ENCODE peak calls at places on chromosome 2, in six cellular contexts. B, K, E, Z, V and C are unnamed samples.

GRCh38 chr2:24832991-24833671 is 39.9 kb downstream of the CENPO start:
- DNase-seq in B (no peak), K (no peak), E (no peak), Z (no peak), V (peak; percentile 20), C (no peak)

GRCh38 chr2:1736997-1737480 is 7.3 kb downstream of the PXDN start:
- DNase-seq in B (no peak), K (no peak), E (no peak), Z (no peak), V (peak; percentile 40), C (no peak)

GRCh38 chr2:67880291-67880761 is 182.5 kb downstream of the C1D start:
- DNase-seq in B (peak; percentile 34), K (no peak), E (no peak), Z (no peak), V (no peak), C (no peak)

GRCh38 chr2:104969564-104969963 is 68.3 kb upstream of the MRPS9 start:
- DNase-seq in B (no peak), K (no peak), E (peak; percentile 14), Z (no peak), V (no peak), C (no peak)

GRCh38 chr2:184336688-184337087 is 261.6 kb upstream of the ZNF804A start:
- DNase-seq in B (no peak), K (no peak), E (peak; percentile 4), Z (no peak), V (no peak), C (no peak)

GRCh38 chr2:237466266-237466665 is 20.8 kb upstream of the MLPH start:
- DNase-seq in B (no peak), K (no peak), E (no peak), Z (no peak), V (no peak), C (no peak)

GRCh38 chr2:112109278-112109677 is 28.9 kb upstream of the FBLN7 start:
- DNase-seq in B (no peak), K (no peak), E (no peak), Z (no peak), V (no peak), C (no peak)

GRCh38 chr2:206389164-206389563 is 54.2 kb upstream of the ADAM23 start:
- DNase-seq in B (no peak), K (no peak), E (no peak), Z (no peak), V (no peak), C (no peak)

GRCh38 chr2:200455958-200456421 is 53.9 kb downstream of the KCTD18 start:
- DNase-seq in B (no peak), K (no peak), E (no peak), Z (no peak), V (no peak), C (peak; percentile 17)

GRCh38 chr2:71001592-71002570 is 7.2 kb upstream of the TEX261 start:
- DNase-seq in B (no peak), K (no peak), E (no peak), Z (no peak), V (peak; percentile 60), C (no peak)

GRCh38 chr2:7905756-7906155 is 776.1 kb upstream of the ID2 start:
- DNase-seq in B (no peak), K (no peak), E (no peak), Z (no peak), V (peak; percentile 54), C (no peak)

GRCh38 chr2:18883626-18884456 is 294.5 kb upstream of the NT5C1B start:
- DNase-seq in B (no peak), K (no peak), E (peak; percentile 46), Z (peak; percentile 7), V (no peak), C (peak; percentile 35)

GRCh38 chr2:15673919-15674636 is 82.4 kb downstream of the DDX1 start:
- DNase-seq in B (no peak), K (no peak), E (no peak), Z (peak; percentile 73), V (no peak), C (no peak)

GRCh38 chr2:218325566-218326160 is 31.0 kb upstream of the CATIP start:
- DNase-seq in B (no peak), K (no peak), E (no peak), Z (no peak), V (no peak), C (no peak)

GRCh38 chr2:240991378-240992263 is 6.8 kb upstream of the SNED1 start:
- DNase-seq in B (peak; percentile 87), K (peak; percentile 93), E (peak; percentile 70), Z (peak; percentile 58), V (peak; percentile 71), C (no peak)

GRCh38 chr2:90207454-90208058 is 1516.1 kb downstream of the RPIA start:
- DNase-seq in B (no peak), K (no peak), E (peak; percentile 31), Z (peak; percentile 35), V (no peak), C (peak; percentile 29)

GRCh38 chr2:223930002-223930976 is 14.8 kb downstream of the WDFY1 start:
- DNase-seq in B (peak; percentile 58), K (peak; percentile 78), E (peak; percentile 10), Z (peak; percentile 97), V (no peak), C (peak; percentile 29)

GRCh38 chr2:70085711-70086277 is 1.5 kb upstream of the PCBP1 start:
- DNase-seq in B (no peak), K (no peak), E (no peak), Z (no peak), V (peak; percentile 39), C (peak; percentile 63)

GRCh38 chr2:137173514-137173913 is 408.2 kb downstream of the THSD7B start:
- DNase-seq in B (no peak), K (no peak), E (peak; percentile 6), Z (peak; percentile 14), V (no peak), C (no peak)

GRCh38 chr2:28398101-28398834 is 5.6 kb downstream of the FOSL2 start:
- DNase-seq in B (no peak), K (peak; percentile 50), E (peak; percentile 40), Z (no peak), V (peak; percentile 50), C (no peak)

GRCh38 chr2:143128681-143129580 is at the start of gene ARHGAP15:
- DNase-seq in B (no peak), K (no peak), E (no peak), Z (no peak), V (peak; percentile 48), C (peak; percentile 83)

GRCh38 chr2:232342635-232343565 is 35.7 kb upstream of the ALPP start:
- DNase-seq in B (no peak), K (no peak), E (no peak), Z (no peak), V (no peak), C (no peak)

GRCh38 chr2:176129013-176129796 is at the start of gene HOXD8:
- DNase-seq in B (no peak), K (peak; percentile 47), E (peak; percentile 85), Z (no peak), V (peak; percentile 70), C (peak; percentile 77)

GRCh38 chr2:105959357-105959756 is 214.6 kb downstream of the NCK2 start:
- DNase-seq in B (no peak), K (no peak), E (no peak), Z (no peak), V (no peak), C (no peak)

GRCh38 chr2:8152392-8153257 is 529.2 kb upstream of the ID2 start:
- DNase-seq in B (no peak), K (no peak), E (no peak), Z (no peak), V (no peak), C (no peak)

GRCh38 chr2:137168564-137168963 is 403.2 kb downstream of the THSD7B start:
- DNase-seq in B (no peak), K (no peak), E (no peak), Z (no peak), V (no peak), C (no peak)

GRCh38 chr2:112623913-112624777 is 21.6 kb upstream of the SLC20A1 start:
- DNase-seq in B (peak; percentile 68), K (peak; percentile 67), E (peak; percentile 73), Z (no peak), V (peak; percentile 60), C (peak; percentile 78)

GRCh38 chr2:113172721-113173562 is 829 bp upstream of the PSD4 start:
- DNase-seq in B (no peak), K (no peak), E (no peak), Z (no peak), V (peak; percentile 49), C (no peak)

GRCh38 chr2:8802741-8803140 is 34.7 kb downstream of the KIDINS220 start:
- DNase-seq in B (no peak), K (no peak), E (no peak), Z (no peak), V (no peak), C (no peak)

GRCh38 chr2:198080872-198081271 is 276.5 kb downstream of the PLCL1 start:
- DNase-seq in B (no peak), K (no peak), E (no peak), Z (no peak), V (no peak), C (no peak)

GRCh38 chr2:182631299-182631698 is 84.8 kb upstream of the DNAJC10 start:
- DNase-seq in B (no peak), K (no peak), E (no peak), Z (no peak), V (no peak), C (no peak)

GRCh38 chr2:27380626-27381556 is at the start of gene ZNF513:
- DNase-seq in B (peak; percentile 95), K (peak; percentile 98), E (peak; percentile 94), Z (peak; percentile 63), V (peak; percentile 97), C (peak; percentile 84)
- TF ChIP-seq POLR2A in B (no peak), K (peak; percentile 69), E (peak; percentile 56), Z (no peak), V (peak; percentile 66), C (peak; percentile 69)

GRCh38 chr2:26785431-26786206 is at the start of gene CENPA:
- DNase-seq in B (peak; percentile 99), K (peak; percentile 97), E (peak; percentile 100), Z (peak; percentile 100), V (peak; percentile 97), C (peak; percentile 99)
- TF ChIP-seq POLR2A in B (no peak), K (peak; percentile 52), E (peak; percentile 33), Z (peak; percentile 70), V (no peak), C (peak; percentile 91)

GRCh38 chr2:74551942-74552913 is 1.5 kb downstream of the LOXL3 start:
- DNase-seq in B (no peak), K (no peak), E (no peak), Z (no peak), V (no peak), C (no peak)
- TF ChIP-seq POLR2A in B (no peak), K (no peak), E (no peak), Z (no peak), V (no peak), C (no peak)

DNA sequence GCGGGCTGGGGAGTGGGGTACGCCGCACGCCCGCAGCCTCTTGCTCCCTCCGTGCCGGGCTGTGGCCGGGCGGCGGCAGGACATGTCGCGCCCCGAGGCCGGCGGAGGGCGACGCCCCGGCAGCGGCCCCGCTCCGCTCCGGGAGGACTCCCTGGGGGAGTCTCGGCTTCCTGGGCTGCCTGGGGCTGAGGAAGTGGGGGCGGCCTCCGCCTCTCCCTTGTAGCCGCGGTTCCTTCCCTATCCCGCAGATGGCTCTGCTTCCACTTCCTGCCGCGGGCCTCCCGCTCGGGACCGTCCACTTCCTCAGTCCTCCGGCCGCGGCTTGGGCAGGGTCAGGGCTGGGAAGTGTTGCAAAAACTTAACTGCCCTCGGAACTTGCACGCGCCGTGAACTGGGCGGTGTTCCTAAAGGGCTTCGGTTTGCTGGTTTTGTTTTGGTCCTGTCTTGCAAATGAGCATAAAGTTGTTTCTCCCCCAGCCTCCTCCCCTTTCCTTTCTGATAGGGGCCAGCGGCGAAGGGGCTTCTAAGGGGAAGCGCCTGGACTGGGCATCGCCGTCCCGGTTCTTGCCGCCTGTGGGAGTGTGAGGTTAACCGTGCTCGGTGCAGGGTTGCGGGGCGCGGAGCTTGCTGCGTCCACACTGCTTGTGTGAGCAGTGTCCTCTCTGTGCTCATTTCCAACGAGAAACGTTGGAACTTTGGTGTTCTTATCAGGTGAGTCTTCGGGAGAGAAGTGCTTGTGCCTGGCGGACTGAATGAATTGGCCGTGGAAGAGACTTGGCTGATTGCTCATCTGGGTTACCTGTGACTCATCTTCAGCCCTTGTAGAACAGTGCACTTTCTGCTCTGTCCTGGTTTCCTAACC is 600 bp downstream of the RALB start:
- DNase-seq in B (peak; percentile 82), K (peak; percentile 90), E (peak; percentile 70), Z (peak; percentile 72), V (peak; percentile 82), C (peak; percentile 77)
- TF ChIP-seq POLR2A in B (no peak), K (no peak), E (no peak), Z (no peak), V (peak; percentile 29), C (no peak)